ENCODE peak calls at places on chromosome 2, in eight cellular contexts. K, S, Q, V, R, G, P and O are unnamed samples.

GRCh38 chr2:108169982-108170625 is 69.7 kb upstream of the SULT1C3 start:
- DNase-seq in G (peak; percentile 56), P (peak; percentile 41), V (no peak), R (peak; percentile 24), S (no peak), Q (no peak), K (no peak), O (no peak)

GRCh38 chr2:192162392-192163042 is 32.2 kb downstream of the TMEFF2 start:
- DNase-seq in S (peak; percentile 45), Q (peak; percentile 67), G (peak; percentile 63), V (no peak), R (peak; percentile 85), P (peak; percentile 73), K (peak; percentile 74), O (peak; percentile 66)

GRCh38 chr2:169683054-169683424 is 11.2 kb downstream of the CFAP210 start:
- DNase-seq in P (no peak), R (no peak), V (no peak), K (no peak), Q (no peak), G (no peak), S (peak; percentile 57), O (no peak)

GRCh38 chr2:189285351-189285750 is 105.8 kb upstream of the COL5A2 start:
- DNase-seq in K (no peak), S (no peak), G (no peak), Q (no peak), V (no peak), P (no peak), R (no peak), O (no peak)

GRCh38 chr2:60633615-60634014 is 80.2 kb upstream of the BCL11A start:
- DNase-seq in V (no peak), P (no peak), G (peak; percentile 63), K (no peak), Q (no peak), S (no peak), R (no peak), O (no peak)

GRCh38 chr2:235774153-235774552 is 280.3 kb downstream of the AGAP1 start:
- DNase-seq in S (no peak), V (no peak), G (peak; percentile 53), R (no peak), Q (no peak), K (no peak), P (no peak), O (no peak)

GRCh38 chr2:23145460-23145859 is 239.5 kb upstream of the KLHL29 start:
- DNase-seq in R (no peak), Q (no peak), K (no peak), V (no peak), S (no peak), G (no peak), P (no peak), O (no peak)

GRCh38 chr2:38260469-38260868 is 116.6 kb downstream of the ATL2 start:
- DNase-seq in P (no peak), R (no peak), Q (no peak), S (no peak), K (no peak), V (no peak), G (no peak), O (no peak)

GRCh38 chr2:75464348-75464946 is 96.3 kb downstream of the EVA1A start:
- DNase-seq in R (peak; percentile 53), G (peak; percentile 76), K (peak; percentile 44), V (no peak), P (no peak), Q (no peak), S (no peak), O (no peak)

GRCh38 chr2:25312958-25313710 is 28.6 kb downstream of the DNMT3A start:
- DNase-seq in P (no peak), R (no peak), V (no peak), K (no peak), Q (no peak), S (no peak), G (no peak), O (no peak)

GRCh38 chr2:191023235-191023679 is 9.3 kb upstream of the STAT1 start:
- DNase-seq in G (no peak), P (no peak), Q (no peak), K (no peak), V (no peak), R (no peak), S (peak; percentile 44), O (no peak)

GRCh38 chr2:223815186-223815883 is 22.0 kb downstream of the AP1S3 start:
- DNase-seq in K (no peak), S (no peak), V (no peak), P (no peak), R (peak; percentile 71), G (no peak), Q (no peak), O (no peak)

GRCh38 chr2:237691908-237692600 is 64.7 kb downstream of the LRRFIP1 start:
- DNase-seq in Q (peak; percentile 95), S (peak; percentile 94), G (peak; percentile 95), R (peak; percentile 90), V (peak; percentile 100), K (peak; percentile 94), P (peak; percentile 97), O (peak; percentile 78)

GRCh38 chr2:234493117-234493516 is 3.8 kb downstream of the ARL4C start:
- DNase-seq in P (peak; percentile 17), S (no peak), Q (no peak), V (no peak), R (no peak), G (no peak), K (no peak), O (no peak)

GRCh38 chr2:44207102-44207501 is 38.4 kb downstream of the PPM1B start:
- DNase-seq in P (no peak), R (no peak), S (no peak), V (no peak), K (no peak), G (no peak), Q (no peak), O (no peak)

GRCh38 chr2:44201648-44202047 is 33.0 kb downstream of the PPM1B start:
- DNase-seq in K (no peak), R (no peak), V (no peak), G (no peak), P (no peak), Q (peak; percentile 34), S (no peak), O (no peak)

GRCh38 chr2:44200759-44201158 is 32.1 kb downstream of the PPM1B start:
- DNase-seq in K (no peak), V (no peak), Q (no peak), P (no peak), R (no peak), G (no peak), S (no peak), O (no peak)

GRCh38 chr2:44203542-44203941 is 34.9 kb downstream of the PPM1B start:
- DNase-seq in S (no peak), R (no peak), Q (no peak), P (no peak), G (no peak), V (no peak), K (no peak), O (no peak)

DNA sequence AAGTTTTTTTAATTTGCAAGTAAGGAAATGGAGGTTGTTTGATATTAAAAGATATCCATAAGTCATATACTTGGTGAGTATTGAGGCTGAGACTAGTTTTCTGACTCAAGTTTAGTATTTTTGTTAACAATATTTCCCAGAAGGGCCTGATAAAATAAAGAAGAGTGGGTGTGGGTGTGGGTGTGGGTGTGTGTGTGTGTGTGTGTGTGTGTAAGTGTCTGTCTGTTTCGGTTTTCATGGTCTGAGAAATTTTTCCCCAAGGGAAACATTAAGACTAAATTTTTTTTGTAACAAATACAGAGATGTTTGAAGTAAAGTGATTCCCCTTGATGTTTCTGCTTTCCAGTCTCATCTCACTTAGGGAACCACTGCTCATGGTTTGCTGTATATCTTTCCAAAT is 36.5 kb downstream of the PPM1B start:
- DNase-seq in K (no peak), R (no peak), S (no peak), Q (no peak), P (no peak), G (no peak), V (no peak), O (no peak)
- H3K36me3 ChIP-seq in K (no peaks in the 10 kb centered on the region), R (no peaks in the 10 kb centered on the region), S (no peaks in the 10 kb centered on the region), Q (peaks cover 24% of the 10 kb centered on the region), P (peaks cover 20% of the 10 kb centered on the region), G (no peaks in the 10 kb centered on the region), V (no peaks in the 10 kb centered on the region), O (peaks cover 10% of the 10 kb centered on the region)

GRCh38 chr2:42939411-42940206 is 147.2 kb upstream of the HAAO start:
- DNase-seq in P (no peak), R (no peak), Q (no peak), K (no peak), S (no peak), V (no peak), G (no peak), O (no peak)
- H3K4me1 ChIP-seq in P (peaks cover 13% of the 10 kb centered on the region), R (no peaks in the 10 kb centered on the region), Q (peaks cover 14% of the 10 kb centered on the region), K (peaks cover 7% of the 10 kb centered on the region), S (no peaks in the 10 kb centered on the region), V (peaks cover 15% of the 10 kb centered on the region), G (peaks cover 7% of the 10 kb centered on the region), O (no peaks in the 10 kb centered on the region)

DNA sequence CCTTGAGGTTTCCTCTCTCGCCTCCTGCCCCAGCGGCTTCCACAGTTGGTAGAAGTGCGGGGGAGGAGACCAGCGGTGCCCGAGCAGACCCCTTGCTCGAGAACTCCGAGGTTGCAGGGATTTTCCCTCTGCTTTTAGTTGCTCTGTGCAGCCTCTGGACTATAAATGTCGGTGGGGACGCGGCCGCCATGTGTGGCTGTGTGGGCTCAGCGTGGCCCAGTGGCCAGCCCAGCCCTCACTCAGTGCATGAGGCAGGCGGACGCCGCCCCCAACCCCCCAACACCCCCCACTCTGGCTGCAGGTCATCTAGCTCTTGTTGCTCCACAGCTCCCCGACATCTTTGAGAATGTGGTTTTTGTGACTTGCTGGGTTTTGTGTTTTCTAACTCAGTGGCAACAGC is 15.3 kb upstream of the D2HGDH start:
- DNase-seq in G (no peak), K (no peak), R (no peak), Q (no peak), P (no peak), S (no peak), V (no peak), O (no peak)
- H3K36me3 ChIP-seq in G (peaks cover 28% of the 10 kb centered on the region), K (peaks cover 21% of the 10 kb centered on the region), R (peaks cover 16% of the 10 kb centered on the region), Q (peaks cover 97% of the 10 kb centered on the region), P (peaks cover 14% of the 10 kb centered on the region), S (peaks cover 9% of the 10 kb centered on the region), V (no peaks in the 10 kb centered on the region), O (peaks cover 43% of the 10 kb centered on the region)

GRCh38 chr2:111626037-111626861 is 257.7 kb downstream of the ANAPC1 start:
- DNase-seq in Q (no peak), V (no peak), S (no peak), K (no peak), P (no peak), G (no peak), R (no peak), O (no peak)

GRCh38 chr2:111624401-111625156 is 259.4 kb downstream of the ANAPC1 start:
- DNase-seq in G (no peak), Q (no peak), V (no peak), S (no peak), R (peak; percentile 97), P (no peak), K (no peak), O (no peak)

GRCh38 chr2:111628221-111628620 is 255.8 kb downstream of the ANAPC1 start:
- DNase-seq in R (no peak), Q (no peak), V (no peak), G (no peak), K (no peak), P (no peak), S (no peak), O (no peak)

GRCh38 chr2:111627256-111627655 is 256.7 kb downstream of the ANAPC1 start:
- DNase-seq in Q (no peak), R (no peak), P (no peak), V (no peak), S (no peak), K (no peak), G (no peak), O (no peak)

DNA sequence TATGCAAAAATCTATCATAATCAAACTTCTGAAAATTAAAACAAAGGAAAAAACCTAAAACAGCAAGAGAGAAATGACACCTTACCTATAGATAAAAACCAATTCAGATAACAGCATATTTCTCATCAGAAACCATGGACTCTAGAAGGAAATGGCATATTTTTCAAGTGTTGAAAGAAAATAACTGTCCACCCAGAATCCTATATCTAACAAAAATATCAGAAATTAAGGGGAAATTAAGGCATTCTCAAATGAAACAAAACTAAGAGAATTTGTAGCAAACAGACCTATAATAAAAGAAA is 257.2 kb downstream of the ANAPC1 start:
- DNase-seq in Q (no peak), K (no peak), S (no peak), V (no peak), G (no peak), R (no peak), P (no peak), O (no peak)
- H3K4me1 ChIP-seq in Q (peaks cover 1% of the 10 kb centered on the region), K (no peaks in the 10 kb centered on the region), S (no peaks in the 10 kb centered on the region), V (peaks cover 45% of the 10 kb centered on the region), G (no peaks in the 10 kb centered on the region), R (no peaks in the 10 kb centered on the region), P (no peaks in the 10 kb centered on the region), O (no peaks in the 10 kb centered on the region)